ENCODE peak calls at places on chromosome 10, in ten cellular contexts. N, M, F, T, O, K, S, A, I and J are unnamed samples.
A peak's percentile ranks its signal among the peaks of the same experiment; 100 is the strongest.

GRCh38 chr10:35409094-35409582 is 72.8 kb downstream of the CCNY start:
- DNase-seq in S (peak; percentile 84), O (peak; percentile 64), K (peak; percentile 80), M (no peak), T (no peak), A (peak; percentile 80), I (peak; percentile 24), F (peak; percentile 30), N (peak; percentile 59), J (no peak)

GRCh38 chr10:69789164-69789576 is 12.5 kb upstream of the COL13A1 start:
- DNase-seq in O (no peak), F (no peak), K (no peak), S (no peak), M (no peak), N (peak; percentile 38), A (no peak), T (no peak), I (no peak), J (no peak)

GRCh38 chr10:96130326-96130758 is 245 bp downstream of the ZNF518A start:
- DNase-seq in T (peak; percentile 81), O (peak; percentile 85), A (peak; percentile 4), S (peak; percentile 51), M (peak; percentile 89), N (peak; percentile 7), F (peak; percentile 70), K (peak; percentile 78), I (peak; percentile 75), J (peak; percentile 91)

GRCh38 chr10:71321386-71321785 is 2.3 kb downstream of the SLC29A3 start:
- DNase-seq in M (no peak), F (no peak), K (no peak), S (no peak), N (no peak), O (no peak), A (no peak), T (no peak), I (no peak), J (no peak)

GRCh38 chr10:101139421-101139911 is 8.4 kb downstream of the TLX1 start:
- DNase-seq in N (no peak), K (peak; percentile 47), M (no peak), F (no peak), O (no peak), I (no peak), A (no peak), T (no peak), S (no peak), J (peak; percentile 47)

GRCh38 chr10:44811072-44811471 is 100.1 kb upstream of the TMEM72 start:
- DNase-seq in S (no peak), I (no peak), O (no peak), N (no peak), F (no peak), K (no peak), T (no peak), A (no peak), M (no peak), J (no peak)

GRCh38 chr10:87715727-87716670 is 56.3 kb downstream of the PAPSS2 start:
- DNase-seq in O (no peak), T (no peak), A (no peak), M (no peak), F (no peak), S (no peak), N (no peak), K (no peak), I (no peak), J (no peak)

GRCh38 chr10:101889256-101890210 is 45.9 kb upstream of the KCNIP2 start:
- DNase-seq in K (peak; percentile 66), S (peak; percentile 32), O (peak; percentile 72), N (peak; percentile 76), M (peak; percentile 71), T (peak; percentile 85), A (peak; percentile 25), F (peak; percentile 48), I (peak; percentile 65), J (peak; percentile 81)

GRCh38 chr10:62297857-62298256 is 29.2 kb upstream of the RTKN2 start:
- DNase-seq in M (no peak), O (no peak), A (no peak), K (no peak), T (no peak), F (no peak), I (no peak), N (no peak), S (no peak), J (no peak)

GRCh38 chr10:110862961-110863360 is 8.8 kb upstream of the PDCD4 start:
- DNase-seq in M (no peak), F (no peak), O (no peak), A (no peak), S (no peak), I (no peak), K (no peak), T (no peak), N (no peak), J (no peak)

GRCh38 chr10:21925851-21926250 is 77.7 kb downstream of the DNAJC1 start:
- DNase-seq in N (no peak), I (no peak), K (no peak), M (no peak), O (no peak), A (no peak), F (no peak), T (no peak), S (no peak), J (no peak)
- H3K4me3 ChIP-seq in N (no peak overlapping the region), I (no peak overlapping the region), K (no peak overlapping the region), M (no peak overlapping the region), O (no peak overlapping the region), A (no peak overlapping the region), F (no peak overlapping the region), T (no peak overlapping the region), S (no peak overlapping the region), J (no peak overlapping the region)

DNA sequence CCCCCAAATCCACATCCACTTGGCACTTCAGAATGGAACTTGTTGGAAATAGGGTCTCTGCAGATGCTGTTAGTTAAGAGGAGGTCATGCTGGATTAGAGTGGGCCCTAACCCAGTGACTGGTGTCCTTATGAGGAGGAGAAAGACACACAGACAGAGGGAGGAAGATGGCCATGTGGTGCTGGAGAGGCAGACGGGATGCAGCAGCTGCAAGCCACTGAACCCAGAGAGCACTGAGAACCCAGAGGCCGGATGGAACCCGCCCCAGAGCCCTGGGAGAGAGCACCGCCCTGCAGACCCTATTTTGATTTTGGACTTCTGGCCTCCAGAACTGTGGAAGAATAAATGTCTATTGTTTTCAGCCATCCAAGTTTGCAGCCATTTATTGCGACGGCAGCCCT is 58.0 kb upstream of the EBF3 start:
- DNase-seq in K (no peak), S (no peak), O (no peak), M (no peak), F (no peak), A (no peak), N (no peak), I (no peak), T (peak; percentile 1), J (no peak)
- H3K4me3 ChIP-seq in K (no peak overlapping the region), S (no peak overlapping the region), O (no peak overlapping the region), M (no peak overlapping the region), F (no peak overlapping the region), A (no peak overlapping the region), N (no peak overlapping the region), I (no peak overlapping the region), T (no peak overlapping the region), J (no peak overlapping the region)

GRCh38 chr10:133278577-133279265 is 2.1 kb upstream of the ADAM8 start:
- DNase-seq in N (peak; percentile 89), S (no peak), M (peak; percentile 78), I (peak; percentile 67), K (no peak), O (no peak), T (no peak), A (no peak), F (peak; percentile 91), J (peak; percentile 86)

GRCh38 chr10:133277277-133277992 is 767 bp upstream of the ADAM8 start:
- DNase-seq in I (no peak), O (no peak), M (no peak), F (no peak), K (no peak), S (no peak), A (no peak), N (no peak), T (no peak), J (no peak)

GRCh38 chr10:133276435-133277201 is at the start of gene ADAM8:
- DNase-seq in K (no peak), F (peak; percentile 70), A (no peak), S (no peak), O (no peak), I (peak; percentile 71), M (peak; percentile 78), T (no peak), N (peak; percentile 61), J (peak; percentile 83)

GRCh38 chr10:133279266-133279960 is 2.7 kb upstream of the ADAM8 start:
- DNase-seq in A (no peak), I (no peak), M (no peak), O (no peak), K (no peak), S (no peak), N (peak; percentile 18), F (no peak), T (no peak), J (no peak)

GRCh38 chr10:133277993-133278576 is 1.4 kb upstream of the ADAM8 start:
- DNase-seq in I (no peak), N (peak; percentile 6), A (no peak), K (no peak), S (no peak), M (no peak), F (peak; percentile 28), O (no peak), T (no peak), J (no peak)
- H3K4me3 ChIP-seq in I (peak overlapping the region; percentile 19), N (peak overlapping the region; percentile 51), A (no peak overlapping the region), K (no peak overlapping the region), S (no peak overlapping the region), M (no peak overlapping the region), F (peak overlapping the region; percentile 12), O (no peak overlapping the region), T (no peak overlapping the region), J (no peak overlapping the region)

GRCh38 chr10:7486533-7486932 is 75.7 kb upstream of the SFMBT2 start:
- DNase-seq in F (no peak), M (no peak), T (no peak), O (no peak), K (no peak), N (no peak), I (no peak), A (no peak), S (no peak), J (no peak)

GRCh38 chr10:7484456-7485266 is 73.8 kb upstream of the SFMBT2 start:
- DNase-seq in M (no peak), O (peak; percentile 87), S (no peak), F (no peak), T (no peak), K (no peak), A (no peak), I (peak; percentile 66), N (no peak), J (no peak)

GRCh38 chr10:7482992-7483391 is 72.2 kb upstream of the SFMBT2 start:
- DNase-seq in K (no peak), A (no peak), S (no peak), O (no peak), N (no peak), T (no peak), I (no peak), M (no peak), F (no peak), J (no peak)

GRCh38 chr10:7483848-7484247 is 73.0 kb upstream of the SFMBT2 start:
- DNase-seq in S (no peak), A (no peak), K (no peak), M (no peak), O (no peak), F (no peak), I (no peak), T (no peak), N (no peak), J (no peak)

DNA sequence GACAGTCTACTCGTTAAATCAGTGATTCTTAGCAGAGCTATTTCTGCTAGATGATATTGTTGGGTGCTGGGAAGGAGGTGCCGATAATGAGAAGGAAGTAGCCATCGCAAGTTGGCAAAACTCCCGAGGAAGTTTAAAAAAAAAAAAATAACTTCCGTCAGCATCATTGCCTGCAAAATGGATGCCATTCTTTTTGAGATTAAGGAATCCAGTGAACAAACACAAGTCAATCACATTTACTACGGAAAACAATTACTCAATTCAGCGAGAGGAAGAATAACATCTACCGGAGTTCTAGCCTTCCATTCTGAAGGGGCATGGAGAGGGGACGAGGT is 74.4 kb upstream of the SFMBT2 start:
- DNase-seq in S (no peak), I (no peak), A (no peak), O (no peak), K (no peak), N (no peak), T (no peak), M (no peak), F (no peak), J (no peak)
- H3K4me3 ChIP-seq in S (no peak overlapping the region), I (peak overlapping the region; percentile 16), A (no peak overlapping the region), O (peak overlapping the region; percentile 47), K (no peak overlapping the region), N (no peak overlapping the region), T (no peak overlapping the region), M (no peak overlapping the region), F (no peak overlapping the region), J (no peak overlapping the region)